ENCODE peak calls at places on chromosome 16, in seven cellular contexts. T, S, W, D, O, Y and I are unnamed samples.
A peak's percentile ranks its signal among the peaks of the same experiment; 100 is the strongest.

GRCh38 chr16:74740795-74741304 is 33.8 kb downstream of the FA2H start:
- DNase-seq in S (no peak), Y (no peak), O (no peak), D (no peak), W (no peak), T (no peak), I (no peak)

GRCh38 chr16:82181456-82182185 is 11.6 kb upstream of the MPHOSPH6 start:
- DNase-seq in T (no peak), W (no peak), O (no peak), Y (no peak), S (peak; percentile 50), D (no peak), I (no peak)

GRCh38 chr16:85704011-85704410 is 15.3 kb upstream of the GINS2 start:
- DNase-seq in T (no peak), W (no peak), D (no peak), O (no peak), Y (no peak), S (no peak), I (no peak)

GRCh38 chr16:71895679-71896385 is 501 bp downstream of the IST1 start:
- DNase-seq in D (peak; percentile 64), O (no peak), T (peak; percentile 25), W (no peak), Y (peak; percentile 50), S (peak; percentile 45), I (no peak)

GRCh38 chr16:57480127-57480753 is 6.1 kb downstream of the DOK4 start:
- DNase-seq in T (no peak), Y (peak; percentile 13), O (no peak), W (no peak), D (peak; percentile 79), S (no peak), I (no peak)

GRCh38 chr16:4414187-4414909 is 2.0 kb downstream of the CORO7 start:
- DNase-seq in T (peak; percentile 75), W (peak; percentile 88), Y (no peak), S (no peak), D (no peak), O (peak; percentile 86), I (no peak)

GRCh38 chr16:4806280-4806679 is 3.8 kb upstream of the ROGDI start:
- DNase-seq in W (no peak), Y (no peak), S (no peak), D (no peak), O (no peak), T (no peak), I (no peak)

GRCh38 chr16:56956076-56956475 is 5.7 kb upstream of the CETP start:
- DNase-seq in S (no peak), D (no peak), T (no peak), O (no peak), W (no peak), Y (no peak), I (no peak)

GRCh38 chr16:177394-177822 is 928 bp downstream of the HBA1 start:
- DNase-seq in O (no peak), T (no peak), S (peak; percentile 93), Y (peak; percentile 25), W (no peak), D (no peak), I (no peak)

GRCh38 chr16:51523400-51523799 is 372.3 kb upstream of the SALL1 start:
- DNase-seq in T (no peak), Y (peak; percentile 49), S (no peak), O (no peak), D (no peak), W (no peak), I (no peak)

GRCh38 chr16:8047711-8048110 is 542.6 kb downstream of the TMEM114 start:
- DNase-seq in T (no peak), D (no peak), Y (no peak), S (no peak), W (no peak), O (no peak), I (no peak)

GRCh38 chr16:4537376-4538066 is 1.1 kb downstream of the CDIP1 start:
- DNase-seq in O (no peak), D (peak; percentile 54), S (no peak), T (no peak), Y (no peak), W (no peak), I (no peak)

GRCh38 chr16:78163772-78164391 is 64.4 kb downstream of the WWOX start:
- DNase-seq in Y (no peak), W (no peak), O (no peak), S (peak; percentile 10), D (no peak), T (no peak), I (no peak)